ENCODE peak calls at places on chromosome 18, in five cellular contexts. F is CD8-positive, alpha-beta memory T cell; I is GM03348; X is NCI-H748 treated with DMSO at 0.1 percent for 48 hours; J is uterus. C is an unnamed sample.

GRCh38 chr18:24413148-24413547 is 13.3 kb upstream of the IMPACT start:
- DNase-seq in F (no peak), I (peak; percentile 23), X (no peak), J (no peak), C (no peak)

GRCh38 chr18:58269931-58270330 is 225.9 kb downstream of the NEDD4L start:
- DNase-seq in F (no peak), I (no peak), X (no peak), J (no peak), C (no peak)

GRCh38 chr18:63848159-63848558 is 39.3 kb upstream of the SERPINB2 start:
- DNase-seq in F (no peak), I (peak; percentile 51), X (peak; percentile 50), J (no peak), C (no peak)

GRCh38 chr18:32158108-32158624 is 31.7 kb upstream of the MEP1B start:
- DNase-seq in F (peak; percentile 50), I (peak; percentile 89), X (peak; percentile 96), J (peak; percentile 75), C (peak; percentile 73)

GRCh38 chr18:54606835-54607212 is 15.8 kb downstream of the DYNAP start:
- DNase-seq in F (no peak), I (no peak), X (no peak), J (no peak), C (no peak)

GRCh38 chr18:12431561-12431960 is 23.8 kb downstream of the PRELID3A start:
- DNase-seq in F (no peak), I (no peak), X (no peak), J (no peak), C (no peak)

GRCh38 chr18:63994783-63995399 is 25.0 kb downstream of the SERPINB8 start:
- DNase-seq in F (peak; percentile 30), I (peak; percentile 85), X (peak; percentile 23), J (peak; percentile 32), C (peak; percentile 28)

GRCh38 chr18:77422974-77423373 is 173.3 kb downstream of the GALR1 start:
- DNase-seq in F (no peak), I (no peak), X (no peak), J (no peak), C (no peak)

GRCh38 chr18:21053127-21053526 is 58.5 kb downstream of the ROCK1 start:
- DNase-seq in F (no peak), I (peak; percentile 82), X (no peak), J (no peak), C (no peak)

GRCh38 chr18:12048010-12048826 is 45.4 kb upstream of the ANKRD62 start:
- DNase-seq in F (no peak), I (no peak), X (no peak), J (no peak), C (peak; percentile 9)

GRCh38 chr18:24503182-24503581 is 42.7 kb downstream of the HRH4 start:
- DNase-seq in F (no peak), I (no peak), X (peak; percentile 47), J (no peak), C (no peak)

GRCh38 chr18:4242431-4243161 is 212.5 kb downstream of the DLGAP1 start:
- DNase-seq in F (no peak), I (no peak), X (no peak), J (no peak), C (no peak)

GRCh38 chr18:37435150-37435872 is 130.3 kb downstream of the CELF4 start:
- DNase-seq in F (no peak), I (no peak), X (no peak), J (no peak), C (no peak)

GRCh38 chr18:27713037-27713726 is 463.7 kb downstream of the CDH2 start:
- DNase-seq in F (no peak), I (no peak), X (peak; percentile 27), J (no peak), C (no peak)

GRCh38 chr18:75226301-75226955 is 15.8 kb downstream of the TSHZ1 start:
- DNase-seq in F (no peak), I (no peak), X (no peak), J (no peak), C (no peak)

GRCh38 chr18:8844721-8845148 is 139.4 kb downstream of the MTCL1 start:
- DNase-seq in F (no peak), I (no peak), X (peak; percentile 83), J (no peak), C (no peak)

GRCh38 chr18:48546411-48546810 is 7.6 kb downstream of the CTIF start:
- DNase-seq in F (no peak), I (peak; percentile 44), X (no peak), J (no peak), C (no peak)